ENCODE peak calls at places on chromosomes 12 and 14, in five cellular contexts. One of them, this sample, is unnamed.

GRCh38 chr12:100199347-100200136 is 1.1 kb upstream of the ACTR6 start:
- DNase-seq in fibroblast of lung: peak; percentile 25
- DNase-seq in mammary epithelial cell: peak; percentile 52
- DNase-seq in HCT116: peak; percentile 52
- DNase-seq in A673: peak; percentile 12
- DNase-seq in this sample: peak; percentile 10

GRCh38 chr14:61593330-61593729 is 102.0 kb upstream of the HIF1A start:
- DNase-seq in fibroblast of lung: no peak
- DNase-seq in mammary epithelial cell: no peak
- DNase-seq in HCT116: no peak
- DNase-seq in A673: no peak
- DNase-seq in this sample: no peak

GRCh38 chr12:110135012-110135411 is 10.9 kb downstream of the IFT81 start:
- DNase-seq in fibroblast of lung: peak; percentile 69
- DNase-seq in mammary epithelial cell: no peak
- DNase-seq in HCT116: no peak
- DNase-seq in A673: peak; percentile 28
- DNase-seq in this sample: peak; percentile 57

GRCh38 chr12:57176846-57177245 is 29.4 kb upstream of the LRP1-AS start:
- DNase-seq in fibroblast of lung: no peak
- DNase-seq in mammary epithelial cell: peak; percentile 88
- DNase-seq in HCT116: no peak
- DNase-seq in A673: no peak
- DNase-seq in this sample: no peak

GRCh38 chr12:51448618-51449256 is 24.1 kb downstream of the SLC4A8 start:
- DNase-seq in fibroblast of lung: no peak
- DNase-seq in mammary epithelial cell: no peak
- DNase-seq in HCT116: no peak
- DNase-seq in A673: no peak
- DNase-seq in this sample: no peak

GRCh38 chr14:92686763-92687427 is 61.5 kb downstream of the LGMN start:
- DNase-seq in fibroblast of lung: peak; percentile 59
- DNase-seq in mammary epithelial cell: peak; percentile 51
- DNase-seq in HCT116: peak; percentile 33
- DNase-seq in A673: peak; percentile 90
- DNase-seq in this sample: peak; percentile 25

GRCh38 chr12:124795081-124795948 is 68.3 kb downstream of the SCARB1 start:
- DNase-seq in fibroblast of lung: no peak
- DNase-seq in mammary epithelial cell: no peak
- DNase-seq in HCT116: no peak
- DNase-seq in A673: no peak
- DNase-seq in this sample: no peak

GRCh38 chr14:32938719-32939253 is at the start of gene NPAS3:
- DNase-seq in fibroblast of lung: peak; percentile 23
- DNase-seq in mammary epithelial cell: no peak
- DNase-seq in HCT116: no peak
- DNase-seq in A673: no peak
- DNase-seq in this sample: no peak

GRCh38 chr14:106694638-106695393 is 1168.4 kb downstream of the TMEM121 start:
- DNase-seq in fibroblast of lung: no peak
- DNase-seq in mammary epithelial cell: peak; percentile 2
- DNase-seq in HCT116: no peak
- DNase-seq in A673: peak; percentile 47
- DNase-seq in this sample: no peak

GRCh38 chr12:124395284-124395752 is 100.4 kb downstream of the RFLNA start:
- DNase-seq in fibroblast of lung: no peak
- DNase-seq in mammary epithelial cell: no peak
- DNase-seq in HCT116: no peak
- DNase-seq in A673: peak; percentile 53
- DNase-seq in this sample: no peak

GRCh38 chr12:103093499-103094106 is 136.1 kb downstream of the ASCL1 start:
- DNase-seq in fibroblast of lung: no peak
- DNase-seq in mammary epithelial cell: no peak
- DNase-seq in HCT116: no peak
- DNase-seq in A673: no peak
- DNase-seq in this sample: no peak

GRCh38 chr12:113048716-113049127 is 7.8 kb upstream of the DTX1 start:
- DNase-seq in fibroblast of lung: peak; percentile 37
- DNase-seq in mammary epithelial cell: peak; percentile 32
- DNase-seq in HCT116: peak; percentile 45
- DNase-seq in A673: peak; percentile 75
- DNase-seq in this sample: peak; percentile 8

GRCh38 chr12:48119834-48120195 is 651 bp downstream of the PFKM start:
- DNase-seq in fibroblast of lung: peak; percentile 37
- DNase-seq in mammary epithelial cell: no peak
- DNase-seq in HCT116: no peak
- DNase-seq in A673: no peak
- DNase-seq in this sample: peak; percentile 22

GRCh38 chr12:116590561-116590960 is 31.4 kb downstream of the MAP1LC3B2 start:
- DNase-seq in fibroblast of lung: no peak
- DNase-seq in mammary epithelial cell: peak; percentile 18
- DNase-seq in HCT116: no peak
- DNase-seq in A673: peak; percentile 72
- DNase-seq in this sample: no peak

GRCh38 chr12:127809236-127809635 is 457.7 kb upstream of the TMEM132C start:
- DNase-seq in fibroblast of lung: peak; percentile 92
- DNase-seq in mammary epithelial cell: no peak
- DNase-seq in HCT116: no peak
- DNase-seq in A673: peak; percentile 61
- DNase-seq in this sample: peak; percentile 91

GRCh38 chr14:53640695-53641094 is 315.9 kb downstream of the BMP4 start:
- DNase-seq in fibroblast of lung: peak; percentile 71
- DNase-seq in mammary epithelial cell: peak; percentile 82
- DNase-seq in HCT116: no peak
- DNase-seq in A673: no peak
- DNase-seq in this sample: peak; percentile 64

GRCh38 chr14:88468396-88468795 is 82.9 kb downstream of the SPATA7 start:
- DNase-seq in fibroblast of lung: peak; percentile 93
- DNase-seq in mammary epithelial cell: peak; percentile 60
- DNase-seq in HCT116: no peak
- DNase-seq in A673: no peak
- DNase-seq in this sample: peak; percentile 92

GRCh38 chr12:28222959-28223662 is 32.9 kb downstream of the CCDC91 start:
- DNase-seq in fibroblast of lung: no peak
- DNase-seq in mammary epithelial cell: no peak
- DNase-seq in HCT116: no peak
- DNase-seq in A673: no peak
- DNase-seq in this sample: no peak

GRCh38 chr12:111803851-111804250 is 37.1 kb downstream of the ALDH2 start:
- DNase-seq in fibroblast of lung: no peak
- DNase-seq in mammary epithelial cell: no peak
- DNase-seq in HCT116: no peak
- DNase-seq in A673: no peak
- DNase-seq in this sample: no peak

GRCh38 chr12:4450551-4451112 is 5.0 kb upstream of the FGF6 start:
- DNase-seq in fibroblast of lung: peak; percentile 3
- DNase-seq in mammary epithelial cell: peak; percentile 20
- DNase-seq in HCT116: no peak
- DNase-seq in A673: peak; percentile 76
- DNase-seq in this sample: no peak

GRCh38 chr14:100225169-100225568 is 13.8 kb upstream of the YY1 start:
- DNase-seq in fibroblast of lung: no peak
- DNase-seq in mammary epithelial cell: no peak
- DNase-seq in HCT116: no peak
- DNase-seq in A673: no peak
- DNase-seq in this sample: no peak

GRCh38 chr12:26863515-26863914 is 30.5 kb upstream of the ITPR2 start:
- DNase-seq in fibroblast of lung: no peak
- DNase-seq in mammary epithelial cell: no peak
- DNase-seq in HCT116: peak; percentile 23
- DNase-seq in A673: peak; percentile 43
- DNase-seq in this sample: no peak

GRCh38 chr14:68789002-68789797 is 3.7 kb downstream of the ZFP36L1 start:
- DNase-seq in fibroblast of lung: peak; percentile 72
- DNase-seq in mammary epithelial cell: peak; percentile 59
- DNase-seq in HCT116: no peak
- DNase-seq in A673: peak; percentile 93
- DNase-seq in this sample: peak; percentile 62

GRCh38 chr14:105315941-105316562 is 1.5 kb downstream of the PACS2 start:
- DNase-seq in fibroblast of lung: no peak
- DNase-seq in mammary epithelial cell: no peak
- DNase-seq in HCT116: no peak
- DNase-seq in A673: no peak
- DNase-seq in this sample: no peak

DNA sequence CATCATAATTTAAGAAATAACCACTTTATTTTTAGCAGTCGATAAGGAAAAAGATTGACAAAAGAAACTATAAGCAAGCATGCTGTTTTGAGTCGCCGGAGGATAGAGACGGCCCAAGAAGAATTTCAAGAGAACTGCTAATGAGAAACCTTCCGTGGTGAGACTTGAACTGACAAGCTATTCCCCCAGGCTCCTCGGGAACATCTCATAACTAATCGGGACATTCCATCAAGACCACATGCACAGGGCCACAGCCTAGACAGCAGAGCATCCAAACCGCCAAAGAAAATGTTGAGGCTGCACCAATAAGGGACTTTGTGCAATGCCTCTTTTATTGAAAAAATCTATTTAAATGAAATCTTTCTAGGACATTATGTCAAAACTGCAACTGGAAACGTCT is 51.0 kb downstream of the YEATS4 start:
- DNase-seq in fibroblast of lung: no peak
- DNase-seq in mammary epithelial cell: no peak
- DNase-seq in HCT116: no peak
- DNase-seq in A673: no peak
- DNase-seq in this sample: no peak
- TF ChIP-seq CTCF in fibroblast of lung: no peak
- TF ChIP-seq CTCF in mammary epithelial cell: no peak
- TF ChIP-seq CTCF in HCT116: no peak
- TF ChIP-seq CTCF in A673: no peak
- TF ChIP-seq CTCF in this sample: no peak

GRCh38 chr12:64618953-64619590 is 8.8 kb downstream of the RASSF3 start:
- DNase-seq in fibroblast of lung: peak; percentile 37
- DNase-seq in mammary epithelial cell: peak; percentile 37
- DNase-seq in HCT116: no peak
- DNase-seq in A673: peak; percentile 45
- DNase-seq in this sample: peak; percentile 36
- H3K27me3 ChIP-seq in fibroblast of lung: no peaks in the 10 kb centered on the region
- H3K27me3 ChIP-seq in mammary epithelial cell: no peaks in the 10 kb centered on the region
- H3K27me3 ChIP-seq in HCT116: no peaks in the 10 kb centered on the region
- H3K27me3 ChIP-seq in A673: no peaks in the 10 kb centered on the region
- H3K27me3 ChIP-seq in this sample: no peaks in the 10 kb centered on the region

DNA sequence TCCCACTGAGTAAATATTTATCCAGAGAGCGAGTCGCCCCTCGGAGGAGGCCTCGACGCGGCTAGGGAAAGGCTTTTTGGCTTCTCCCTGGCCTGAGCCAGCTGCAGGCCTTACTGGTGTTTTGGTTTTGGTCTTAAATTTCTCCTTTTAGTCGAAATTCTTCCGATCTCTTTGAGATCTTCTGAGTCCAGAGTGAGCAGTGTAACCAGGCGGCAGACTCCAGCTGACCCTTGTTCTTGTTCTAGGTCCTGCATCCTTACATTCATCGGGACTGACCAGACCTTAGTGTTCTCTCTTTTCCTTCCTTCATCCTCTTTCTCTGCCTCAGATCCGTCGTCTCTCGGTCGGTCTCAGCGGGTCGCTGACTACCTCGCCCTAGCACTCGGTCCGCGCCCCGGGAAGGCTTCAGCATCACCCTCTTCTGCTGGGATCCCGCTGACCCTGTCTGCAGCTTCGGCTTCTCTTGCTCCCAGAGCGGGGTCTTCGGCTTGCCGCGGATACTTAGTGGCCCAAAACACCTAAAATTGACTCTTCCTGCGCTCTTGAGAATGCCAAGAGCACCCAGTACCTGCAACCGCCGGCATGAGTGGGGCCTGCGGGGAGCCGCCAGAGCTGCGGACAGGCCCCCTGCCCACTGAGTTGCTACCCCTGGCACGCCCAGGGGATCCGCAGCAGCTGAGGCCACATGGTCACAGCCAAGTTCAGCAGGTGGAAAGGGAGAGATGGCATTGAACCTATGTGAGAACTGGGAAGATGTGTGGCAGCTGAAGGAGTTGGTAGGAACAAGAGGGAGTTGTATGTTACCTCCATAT is 2.4 kb upstream of the PAX9 start:
- DNase-seq in fibroblast of lung: no peak
- DNase-seq in mammary epithelial cell: no peak
- DNase-seq in HCT116: no peak
- DNase-seq in A673: no peak
- DNase-seq in this sample: no peak
- TF ChIP-seq EZH2 in fibroblast of lung: peak; percentile 92
- TF ChIP-seq EZH2 in mammary epithelial cell: no peak
- TF ChIP-seq EZH2 in HCT116: no peak
- TF ChIP-seq EZH2 in A673: no peak
- TF ChIP-seq EZH2 in this sample: no peak

GRCh38 chr12:62933220-62933870 is 1.6 kb downstream of the PPM1H start:
- DNase-seq in fibroblast of lung: no peak
- DNase-seq in mammary epithelial cell: no peak
- DNase-seq in HCT116: no peak
- DNase-seq in A673: no peak
- DNase-seq in this sample: no peak

GRCh38 chr12:62933871-62934798 is 815 bp downstream of the PPM1H start:
- DNase-seq in fibroblast of lung: peak; percentile 40
- DNase-seq in mammary epithelial cell: peak; percentile 19
- DNase-seq in HCT116: no peak
- DNase-seq in A673: peak; percentile 29
- DNase-seq in this sample: peak; percentile 8

GRCh38 chr12:62931481-62931880 is 3.5 kb downstream of the PPM1H start:
- DNase-seq in fibroblast of lung: no peak
- DNase-seq in mammary epithelial cell: no peak
- DNase-seq in HCT116: no peak
- DNase-seq in A673: no peak
- DNase-seq in this sample: no peak

GRCh38 chr12:62928632-62929031 is 6.3 kb downstream of the PPM1H start:
- DNase-seq in fibroblast of lung: no peak
- DNase-seq in mammary epithelial cell: no peak
- DNase-seq in HCT116: no peak
- DNase-seq in A673: no peak
- DNase-seq in this sample: no peak

DNA sequence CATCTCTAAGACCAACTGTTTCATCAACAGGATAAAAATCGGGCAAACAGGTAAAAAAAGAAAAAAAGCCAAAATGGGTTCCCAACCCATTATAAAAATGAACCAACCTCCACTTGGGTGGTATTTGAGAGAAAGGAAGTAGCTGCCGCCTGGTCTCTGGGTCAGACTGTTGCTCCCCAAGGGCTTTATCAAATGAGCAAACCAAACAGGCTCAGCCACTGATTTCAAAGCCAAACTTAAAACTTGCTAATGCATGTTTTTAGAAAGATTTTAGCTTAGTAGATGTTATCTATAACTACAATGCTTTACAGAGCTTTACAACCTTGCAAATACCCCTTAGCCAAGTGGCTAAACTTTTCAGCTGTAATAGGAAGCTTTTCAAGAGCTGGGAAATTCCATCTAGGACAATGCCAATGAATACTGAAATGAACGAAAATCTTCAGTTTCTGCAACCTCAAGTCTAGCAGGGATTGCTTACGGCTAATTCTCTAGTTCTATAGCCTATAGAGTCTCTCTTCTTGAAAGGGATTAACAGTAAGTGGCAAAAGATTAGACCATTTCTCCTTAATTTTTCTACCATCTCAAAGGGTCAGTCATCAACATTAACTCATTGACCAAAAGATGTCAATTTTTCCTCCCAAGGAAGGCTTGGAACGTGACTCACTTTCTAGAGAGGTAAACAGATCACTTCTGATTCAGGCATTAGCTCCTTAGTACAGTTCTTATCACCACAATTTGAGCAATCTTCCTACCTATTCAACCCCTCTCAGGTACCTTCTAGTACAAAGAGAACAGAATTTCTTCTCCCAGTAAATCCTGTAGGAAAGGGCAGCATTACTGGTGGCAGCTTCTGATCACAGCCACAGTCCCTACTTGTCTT is 4.2 kb downstream of the PPM1H start:
- DNase-seq in fibroblast of lung: no peak
- DNase-seq in mammary epithelial cell: peak; percentile 24
- DNase-seq in HCT116: no peak
- DNase-seq in A673: no peak
- DNase-seq in this sample: no peak
- TF ChIP-seq CTCF in fibroblast of lung: no peak
- TF ChIP-seq CTCF in mammary epithelial cell: no peak
- TF ChIP-seq CTCF in HCT116: no peak
- TF ChIP-seq CTCF in A673: no peak
- TF ChIP-seq CTCF in this sample: no peak

This sample was measured in astrocyte.